ENCODE peak calls at places on chromosome 1, in seven cellular contexts. One of them, this sample, is unnamed.

GRCh38 chr1:153429266-153430165 is 13.2 kb downstream of the S100A7A start:
- DNase-seq in fibroblast of lung: no peak
- DNase-seq in endothelial cell of umbilical vein: no peak
- DNase-seq in ascending aorta: no peak
- DNase-seq in Panc1: no peak
- DNase-seq in HCT116: no peak
- DNase-seq in neural progenitor cell: no peak
- DNase-seq in this sample: no peak

GRCh38 chr1:39047374-39048229 is 21.5 kb downstream of the NDUFS5 start:
- DNase-seq in fibroblast of lung: peak
- DNase-seq in endothelial cell of umbilical vein: peak
- DNase-seq in ascending aorta: no peak
- DNase-seq in Panc1: no peak
- DNase-seq in HCT116: no peak
- DNase-seq in neural progenitor cell: no peak
- DNase-seq in this sample: peak

GRCh38 chr1:200867018-200867811 is 5.6 kb upstream of the GPR25 start:
- DNase-seq in fibroblast of lung: peak
- DNase-seq in endothelial cell of umbilical vein: no peak
- DNase-seq in ascending aorta: no peak
- DNase-seq in Panc1: no peak
- DNase-seq in HCT116: no peak
- DNase-seq in neural progenitor cell: no peak
- DNase-seq in this sample: no peak

GRCh38 chr1:27074175-27074780 is 61.6 kb upstream of the TENT5B start:
- DNase-seq in fibroblast of lung: no peak
- DNase-seq in endothelial cell of umbilical vein: peak
- DNase-seq in ascending aorta: no peak
- DNase-seq in Panc1: no peak
- DNase-seq in HCT116: no peak
- DNase-seq in neural progenitor cell: no peak
- DNase-seq in this sample: no peak

GRCh38 chr1:17297991-17298390 is 10.0 kb upstream of the PADI4 start:
- DNase-seq in fibroblast of lung: no peak
- DNase-seq in endothelial cell of umbilical vein: no peak
- DNase-seq in ascending aorta: no peak
- DNase-seq in Panc1: no peak
- DNase-seq in HCT116: no peak
- DNase-seq in neural progenitor cell: no peak
- DNase-seq in this sample: no peak

GRCh38 chr1:147246910-147247655 is 4.6 kb downstream of the CHD1L start:
- DNase-seq in fibroblast of lung: no peak
- DNase-seq in endothelial cell of umbilical vein: no peak
- DNase-seq in ascending aorta: no peak
- DNase-seq in Panc1: no peak
- DNase-seq in HCT116: no peak
- DNase-seq in neural progenitor cell: peak
- DNase-seq in this sample: no peak

GRCh38 chr1:9890224-9890731 is 19.8 kb downstream of the CTNNBIP1 start:
- DNase-seq in fibroblast of lung: peak
- DNase-seq in endothelial cell of umbilical vein: peak
- DNase-seq in ascending aorta: no peak
- DNase-seq in Panc1: no peak
- DNase-seq in HCT116: peak
- DNase-seq in neural progenitor cell: peak
- DNase-seq in this sample: peak

GRCh38 chr1:229526695-229527094 is 18.6 kb upstream of the NUP133 start:
- DNase-seq in fibroblast of lung: no peak
- DNase-seq in endothelial cell of umbilical vein: no peak
- DNase-seq in ascending aorta: no peak
- DNase-seq in Panc1: no peak
- DNase-seq in HCT116: no peak
- DNase-seq in neural progenitor cell: no peak
- DNase-seq in this sample: no peak

GRCh38 chr1:73162576-73162975 is 880.2 kb upstream of the NEGR1 start:
- DNase-seq in fibroblast of lung: peak
- DNase-seq in endothelial cell of umbilical vein: no peak
- DNase-seq in ascending aorta: no peak
- DNase-seq in Panc1: no peak
- DNase-seq in HCT116: no peak
- DNase-seq in neural progenitor cell: no peak
- DNase-seq in this sample: no peak

GRCh38 chr1:66980745-66981367 is 56.1 kb downstream of the MIER1 start:
- DNase-seq in fibroblast of lung: peak
- DNase-seq in endothelial cell of umbilical vein: peak
- DNase-seq in ascending aorta: no peak
- DNase-seq in Panc1: no peak
- DNase-seq in HCT116: no peak
- DNase-seq in neural progenitor cell: no peak
- DNase-seq in this sample: no peak

GRCh38 chr1:160767417-160768294 is 28.3 kb upstream of the LY9 start:
- DNase-seq in fibroblast of lung: no peak
- DNase-seq in endothelial cell of umbilical vein: no peak
- DNase-seq in ascending aorta: no peak
- DNase-seq in Panc1: no peak
- DNase-seq in HCT116: no peak
- DNase-seq in neural progenitor cell: no peak
- DNase-seq in this sample: no peak
- H3K4me3 ChIP-seq in fibroblast of lung: no peak
- H3K4me3 ChIP-seq in endothelial cell of umbilical vein: no peak
- H3K4me3 ChIP-seq in ascending aorta: peak
- H3K4me3 ChIP-seq in Panc1: no peak
- H3K4me3 ChIP-seq in HCT116: no peak
- H3K4me3 ChIP-seq in neural progenitor cell: no peak
- H3K4me3 ChIP-seq in this sample: no peak

DNA sequence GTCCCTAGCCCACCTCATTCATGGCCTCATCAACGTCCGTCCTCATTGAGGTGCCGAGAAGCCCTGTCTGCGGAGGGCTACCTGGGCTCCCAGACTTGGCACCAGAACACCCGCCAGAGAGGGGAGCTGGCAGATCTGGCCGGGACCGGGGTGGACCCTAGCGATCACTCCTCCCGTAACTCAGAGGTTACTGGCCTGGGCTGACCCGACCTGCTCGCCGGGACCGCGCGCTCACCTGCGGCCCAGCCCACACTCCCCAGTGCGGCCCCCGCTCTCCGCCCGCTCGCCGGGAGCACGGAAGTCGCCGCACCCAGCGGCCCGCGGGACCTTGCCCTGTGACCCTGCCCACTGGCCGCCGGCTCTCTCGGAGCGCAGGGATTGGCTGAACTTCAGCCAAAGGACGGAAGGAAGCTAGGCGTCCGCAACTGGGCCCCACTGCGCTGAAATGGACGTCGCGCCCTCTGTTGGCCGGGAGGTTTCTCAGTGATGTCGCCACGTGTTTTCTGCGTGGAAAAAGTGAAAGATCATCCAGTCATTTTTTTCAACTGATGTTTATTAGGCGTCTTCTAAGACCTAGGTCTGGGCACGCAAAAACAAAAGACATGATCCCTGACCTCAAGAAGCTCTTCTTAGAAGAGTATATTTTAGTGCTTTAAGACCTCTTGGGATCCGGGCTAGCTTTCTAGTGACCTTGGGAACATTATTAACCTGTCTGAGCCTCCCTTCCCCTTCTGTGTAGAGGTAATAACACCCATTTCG is at the start of gene SMIM12:
- DNase-seq in fibroblast of lung: peak
- DNase-seq in endothelial cell of umbilical vein: peak
- DNase-seq in ascending aorta: peak
- DNase-seq in Panc1: peak
- DNase-seq in HCT116: peak
- DNase-seq in neural progenitor cell: peak
- DNase-seq in this sample: peak
- TF ChIP-seq CTCF in fibroblast of lung: peak
- TF ChIP-seq CTCF in endothelial cell of umbilical vein: peak
- TF ChIP-seq CTCF in ascending aorta: peak
- TF ChIP-seq CTCF in Panc1: peak
- TF ChIP-seq CTCF in HCT116: peak
- TF ChIP-seq CTCF in neural progenitor cell: peak
- TF ChIP-seq CTCF in this sample: peak

DNA sequence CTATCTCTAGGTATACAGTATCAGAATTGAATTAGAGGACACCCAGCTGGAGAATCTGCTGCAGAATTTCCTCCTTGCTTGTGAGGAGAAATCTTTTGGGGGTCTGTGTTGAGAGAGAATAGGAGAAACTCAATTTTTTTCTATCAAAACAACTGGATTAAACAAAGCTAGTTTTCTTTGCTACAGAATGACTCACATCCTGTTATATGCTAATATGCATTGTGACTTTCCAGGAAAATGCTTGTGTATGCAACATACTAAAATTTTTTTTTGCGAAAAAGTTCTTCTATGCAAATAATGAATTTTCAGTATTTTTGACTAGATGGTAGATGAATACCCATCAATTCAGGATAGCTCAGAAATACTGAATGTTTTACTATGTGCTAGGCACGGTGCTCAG is 2.2 kb downstream of the VAMP4 start:
- DNase-seq in fibroblast of lung: peak
- DNase-seq in endothelial cell of umbilical vein: peak
- DNase-seq in ascending aorta: no peak
- DNase-seq in Panc1: no peak
- DNase-seq in HCT116: no peak
- DNase-seq in neural progenitor cell: no peak
- DNase-seq in this sample: no peak
- H3K4me3 ChIP-seq in fibroblast of lung: peak
- H3K4me3 ChIP-seq in endothelial cell of umbilical vein: no peak
- H3K4me3 ChIP-seq in ascending aorta: peak
- H3K4me3 ChIP-seq in Panc1: no peak
- H3K4me3 ChIP-seq in HCT116: no peak
- H3K4me3 ChIP-seq in neural progenitor cell: no peak
- H3K4me3 ChIP-seq in this sample: no peak

GRCh38 chr1:225692517-225692879 is 39.6 kb upstream of the ENAH start:
- DNase-seq in fibroblast of lung: no peak
- DNase-seq in endothelial cell of umbilical vein: no peak
- DNase-seq in ascending aorta: no peak
- DNase-seq in Panc1: no peak
- DNase-seq in HCT116: no peak
- DNase-seq in neural progenitor cell: no peak
- DNase-seq in this sample: no peak
- TF ChIP-seq CTCF in fibroblast of lung: no peak
- TF ChIP-seq CTCF in endothelial cell of umbilical vein: no peak
- TF ChIP-seq CTCF in ascending aorta: no peak
- TF ChIP-seq CTCF in Panc1: no peak
- TF ChIP-seq CTCF in HCT116: no peak
- TF ChIP-seq CTCF in neural progenitor cell: no peak
- TF ChIP-seq CTCF in this sample: no peak